ENCODE peak calls at places on chromosomes 12 and 14, in six cellular contexts. E is cardiac fibroblast, V is GM10248, W is DMS53, Z is B cell, M is GM23248. A is an unnamed sample.

GRCh38 chr12:51908876-51909592 is 1.7 kb downstream of the ACVRL1 start:
- DNase-seq in E (no peak), M (no peak), Z (no peak), V (no peak), W (no peak), A (no peak)

GRCh38 chr12:53299101-53299453 is 418 bp upstream of the MYG1 start:
- DNase-seq in Z (peak; percentile 50), V (no peak), E (peak; percentile 91), W (peak; percentile 68), M (peak; percentile 92), A (no peak)

GRCh38 chr14:52106853-52107252 is 38.0 kb upstream of the NID2 start:
- DNase-seq in W (no peak), E (no peak), Z (no peak), M (no peak), V (no peak), A (no peak)

GRCh38 chr12:19181666-19182426 is 52.3 kb downstream of the PLEKHA5 start:
- DNase-seq in E (peak; percentile 41), W (no peak), M (peak; percentile 47), Z (no peak), V (no peak), A (no peak)

GRCh38 chr14:77063581-77064289 is 34.3 kb upstream of the CIPC start:
- DNase-seq in Z (no peak), V (no peak), E (peak; percentile 23), W (no peak), M (peak; percentile 77), A (no peak)

GRCh38 chr14:54589076-54589475 is 22.1 kb downstream of the SAMD4A start:
- DNase-seq in Z (no peak), V (no peak), W (no peak), E (peak; percentile 57), M (peak; percentile 88), A (no peak)

GRCh38 chr12:52391618-52392002 is 6.2 kb upstream of the KRT84 start:
- DNase-seq in W (peak; percentile 51), Z (no peak), M (peak; percentile 38), V (no peak), E (peak; percentile 16), A (peak; percentile 36)

GRCh38 chr14:75927564-75928087 is 54.2 kb downstream of the TGFB3 start:
- DNase-seq in M (no peak), Z (no peak), W (no peak), E (no peak), V (no peak), A (no peak)

GRCh38 chr12:92078167-92079053 is 67.2 kb downstream of the BTG1 start:
- DNase-seq in Z (no peak), E (peak; percentile 100), V (no peak), W (peak; percentile 26), M (peak; percentile 100), A (peak; percentile 53)

GRCh38 chr14:32201816-32202467 is at the start of gene RNU6-7:
- DNase-seq in W (peak; percentile 75), V (no peak), M (peak; percentile 27), E (no peak), Z (no peak), A (no peak)

GRCh38 chr14:91614187-91614586 is 104.1 kb upstream of the PPP4R3A start:
- DNase-seq in E (peak; percentile 10), W (no peak), M (peak; percentile 28), V (no peak), Z (no peak), A (no peak)

GRCh38 chr12:123387508-123388217 is 3.7 kb downstream of the KMT5A start:
- DNase-seq in Z (no peak), M (peak; percentile 25), V (no peak), W (peak; percentile 52), E (no peak), A (no peak)

GRCh38 chr12:95653761-95654546 is 102.7 kb upstream of the USP44 start:
- DNase-seq in W (no peak), Z (no peak), M (peak; percentile 90), V (no peak), E (peak; percentile 96), A (no peak)

GRCh38 chr12:7959278-7960063 is 23.5 kb upstream of the SLC2A3 start:
- DNase-seq in W (no peak), M (peak; percentile 25), V (peak; percentile 38), Z (peak; percentile 50), E (peak; percentile 9), A (no peak)

GRCh38 chr12:2640281-2640680 is 154.5 kb upstream of the FKBP4 start:
- DNase-seq in Z (no peak), V (no peak), E (no peak), W (no peak), M (peak; percentile 89), A (no peak)